ENCODE peak calls at places on chromosome 2, in ten cellular contexts. C, R, M, E, S, Q, N, D, Z and H are unnamed samples.

GRCh38 chr2:241842620-241843211 is 16.0 kb downstream of the PDCD1 start:
- DNase-seq in C (no peak), R (no peak), M (no peak), E (peak), S (no peak), Q (peak), N (no peak), D (no peak), Z (no peak), H (no peak)

GRCh38 chr2:97966545-97967215 is 29.1 kb downstream of the TMEM131 start:
- DNase-seq in C (no peak), R (no peak), M (peak), E (no peak), S (peak), Q (peak), N (no peak), D (no peak), Z (no peak), H (no peak)

GRCh38 chr2:98459776-98460175 is 15.1 kb downstream of the INPP4A start:
- DNase-seq in C (no peak), R (no peak), M (no peak), E (no peak), S (peak), Q (no peak), N (no peak), D (no peak), Z (no peak), H (no peak)

GRCh38 chr2:55105456-55105855 is 55.2 kb upstream of the RTN4 start:
- DNase-seq in C (no peak), R (no peak), M (peak), E (no peak), S (no peak), Q (no peak), N (no peak), D (no peak), Z (no peak), H (no peak)

GRCh38 chr2:75157435-75157834 is 41.9 kb downstream of the TACR1 start:
- DNase-seq in C (no peak), R (no peak), M (no peak), E (no peak), S (peak), Q (peak), N (no peak), D (no peak), Z (no peak), H (no peak)

GRCh38 chr2:232331071-232331470 is 47.5 kb upstream of the ALPP start:
- DNase-seq in C (no peak), R (no peak), M (no peak), E (no peak), S (no peak), Q (no peak), N (no peak), D (no peak), Z (no peak), H (no peak)

GRCh38 chr2:68653034-68653433 is 9.7 kb downstream of the PROKR1 start:
- DNase-seq in C (no peak), R (no peak), M (peak), E (no peak), S (no peak), Q (no peak), N (no peak), D (no peak), Z (no peak), H (no peak)

GRCh38 chr2:171490577-171490976 is 31.7 kb upstream of the CYBRD1 start:
- DNase-seq in C (no peak), R (no peak), M (no peak), E (no peak), S (no peak), Q (no peak), N (no peak), D (no peak), Z (no peak), H (no peak)

GRCh38 chr2:237888389-237888788 is 29.0 kb downstream of the RAMP1 start:
- DNase-seq in C (no peak), R (no peak), M (peak), E (no peak), S (peak), Q (no peak), N (no peak), D (no peak), Z (no peak), H (peak)

GRCh38 chr2:8457092-8457481 is 224.8 kb upstream of the ID2 start:
- DNase-seq in C (no peak), R (no peak), M (no peak), E (no peak), S (no peak), Q (peak), N (no peak), D (no peak), Z (no peak), H (no peak)

GRCh38 chr2:40760071-40760666 is 308.3 kb upstream of the SLC8A1 start:
- DNase-seq in C (peak), R (peak), M (peak), E (peak), S (peak), Q (peak), N (peak), D (no peak), Z (no peak), H (peak)

GRCh38 chr2:28134262-28134812 is 243.8 kb downstream of the BABAM2 start:
- DNase-seq in C (no peak), R (no peak), M (no peak), E (no peak), S (no peak), Q (no peak), N (no peak), D (no peak), Z (no peak), H (no peak)

GRCh38 chr2:182186132-182186735 is 200.6 kb downstream of the PPP1R1C start:
- DNase-seq in C (no peak), R (peak), M (peak), E (no peak), S (peak), Q (peak), N (peak), D (peak), Z (no peak), H (peak)

GRCh38 chr2:110149330-110150220 is 34.0 kb upstream of the MALL start:
- DNase-seq in C (peak), R (no peak), M (peak), E (no peak), S (peak), Q (no peak), N (peak), D (no peak), Z (no peak), H (no peak)

GRCh38 chr2:28346587-28346986 is 46.1 kb upstream of the FOSL2 start:
- DNase-seq in C (no peak), R (no peak), M (no peak), E (no peak), S (no peak), Q (no peak), N (no peak), D (no peak), Z (no peak), H (no peak)

GRCh38 chr2:73156539-73157124 is 43.9 kb upstream of the RAB11FIP5 start:
- DNase-seq in C (peak), R (peak), M (peak), E (peak), S (peak), Q (peak), N (no peak), D (peak), Z (peak), H (peak)

GRCh38 chr2:39228413-39229209 is 15.2 kb downstream of the CDKL4 start:
- DNase-seq in C (no peak), R (peak), M (no peak), E (no peak), S (no peak), Q (no peak), N (no peak), D (no peak), Z (no peak), H (no peak)

GRCh38 chr2:152925540-152926448 is 207.4 kb downstream of the ARL6IP6 start:
- DNase-seq in C (peak), R (peak), M (peak), E (peak), S (peak), Q (peak), N (peak), D (peak), Z (peak), H (peak)

GRCh38 chr2:98508690-98509054 is 64.0 kb downstream of the INPP4A start:
- DNase-seq in C (no peak), R (no peak), M (peak), E (peak), S (peak), Q (no peak), N (no peak), D (no peak), Z (no peak), H (no peak)

GRCh38 chr2:122063716-122064115 is 308.3 kb downstream of the TSN start:
- DNase-seq in C (no peak), R (no peak), M (no peak), E (no peak), S (peak), Q (no peak), N (no peak), D (no peak), Z (no peak), H (no peak)

GRCh38 chr2:185279999-185280398 is 458.6 kb upstream of the FSIP2 start:
- DNase-seq in C (no peak), R (no peak), M (peak), E (no peak), S (peak), Q (peak), N (peak), D (no peak), Z (no peak), H (no peak)

GRCh38 chr2:10460366-10460796 is 12.3 kb upstream of the ODC1 start:
- DNase-seq in C (no peak), R (no peak), M (no peak), E (no peak), S (no peak), Q (no peak), N (no peak), D (no peak), Z (no peak), H (no peak)

GRCh38 chr2:239720411-239721365 is 304.5 kb downstream of the NDUFA10 start:
- DNase-seq in C (no peak), R (no peak), M (no peak), E (no peak), S (no peak), Q (no peak), N (no peak), D (no peak), Z (no peak), H (no peak)

GRCh38 chr2:73418343-73418742 is 32.7 kb downstream of the ALMS1 start:
- DNase-seq in C (peak), R (no peak), M (peak), E (peak), S (peak), Q (no peak), N (no peak), D (no peak), Z (peak), H (peak)

GRCh38 chr2:226742346-226742745 is 57.3 kb downstream of the IRS1 start:
- DNase-seq in C (peak), R (no peak), M (no peak), E (peak), S (no peak), Q (no peak), N (no peak), D (peak), Z (peak), H (peak)

GRCh38 chr2:19733951-19734425 is 167.8 kb downstream of the TTC32 start:
- DNase-seq in C (no peak), R (no peak), M (peak), E (no peak), S (peak), Q (no peak), N (no peak), D (no peak), Z (no peak), H (no peak)

GRCh38 chr2:127537142-127537541 is 1.7 kb downstream of the MYO7B start:
- DNase-seq in C (no peak), R (no peak), M (no peak), E (no peak), S (no peak), Q (no peak), N (no peak), D (no peak), Z (no peak), H (no peak)

GRCh38 chr2:235416816-235417499 is 76.9 kb upstream of the AGAP1 start:
- DNase-seq in C (no peak), R (no peak), M (peak), E (no peak), S (peak), Q (no peak), N (peak), D (no peak), Z (no peak), H (no peak)

GRCh38 chr2:181857471-181857870 is 34.1 kb upstream of the ITPRID2 start:
- DNase-seq in C (no peak), R (no peak), M (peak), E (no peak), S (peak), Q (no peak), N (no peak), D (no peak), Z (no peak), H (no peak)

GRCh38 chr2:205367536-205367935 is 314.8 kb upstream of the NRP2 start:
- DNase-seq in C (no peak), R (no peak), M (peak), E (no peak), S (no peak), Q (no peak), N (no peak), D (no peak), Z (no peak), H (no peak)

GRCh38 chr2:69724540-69725159 is 17.3 kb upstream of the ANXA4 start:
- DNase-seq in C (peak), R (peak), M (peak), E (peak), S (peak), Q (peak), N (peak), D (peak), Z (peak), H (peak)

GRCh38 chr2:47906261-47907096 is at the start of gene FBXO11:
- DNase-seq in C (peak), R (peak), M (peak), E (peak), S (peak), Q (peak), N (peak), D (peak), Z (peak), H (peak)

GRCh38 chr2:205481861-205482260 is 200.4 kb upstream of the NRP2 start:
- DNase-seq in C (no peak), R (no peak), M (no peak), E (no peak), S (no peak), Q (no peak), N (no peak), D (no peak), Z (no peak), H (no peak)

GRCh38 chr2:207470700-207471070 is 59.1 kb upstream of the CREB1 start:
- DNase-seq in C (no peak), R (no peak), M (no peak), E (no peak), S (no peak), Q (no peak), N (no peak), D (no peak), Z (no peak), H (no peak)

GRCh38 chr2:104872866-104873688 is 19.2 kb downstream of the POU3F3 start:
- DNase-seq in C (peak), R (peak), M (peak), E (no peak), S (peak), Q (peak), N (no peak), D (peak), Z (peak), H (peak)

GRCh38 chr2:51483720-51484119 is 451.8 kb upstream of the NRXN1 start:
- DNase-seq in C (no peak), R (no peak), M (no peak), E (no peak), S (no peak), Q (no peak), N (no peak), D (no peak), Z (no peak), H (no peak)

GRCh38 chr2:227608469-227609338 is 5.9 kb downstream of the SCYGR3 start:
- DNase-seq in C (no peak), R (no peak), M (no peak), E (no peak), S (no peak), Q (no peak), N (no peak), D (no peak), Z (no peak), H (no peak)

GRCh38 chr2:42961385-42961800 is 169.0 kb upstream of the HAAO start:
- DNase-seq in C (peak), R (no peak), M (no peak), E (peak), S (peak), Q (no peak), N (no peak), D (no peak), Z (peak), H (peak)